ENCODE peak calls at places on chromosomes 12 and 14, in nine cellular contexts. O is A549, B is heart left ventricle, F is ovary, U is spleen, P is tibial nerve, V is transverse colon, C is Peyer's patch, R is HCT116. L is an unnamed sample.

GRCh38 chr12:109394891-109395290 is 47.2 kb downstream of the MYO1H start:
- DNase-seq in O (no peak), B (no peak), F (no peak), U (no peak), P (no peak), V (no peak), C (no peak), R (no peak), L (no peak)

GRCh38 chr12:94725375-94726168 is 75.2 kb upstream of the TMCC3 start:
- DNase-seq in O (peak; percentile 66), B (no peak), F (no peak), U (no peak), P (no peak), V (peak; percentile 23), C (peak; percentile 58), R (peak; percentile 38), L (peak; percentile 13)

GRCh38 chr12:1474059-1474537 is 120.3 kb downstream of the FBXL14 start:
- DNase-seq in O (peak; percentile 30), B (no peak), F (no peak), U (no peak), P (no peak), V (no peak), C (no peak), R (peak; percentile 65), L (no peak)

GRCh38 chr14:29215853-29216252 is 449.3 kb downstream of the FOXG1 start:
- DNase-seq in O (no peak), B (no peak), F (no peak), U (no peak), P (no peak), V (no peak), C (no peak), R (no peak), L (no peak)

GRCh38 chr12:102480401-102480800 is at the start of gene IGF1:
- DNase-seq in O (no peak), B (no peak), F (no peak), U (no peak), P (no peak), V (no peak), C (no peak), R (no peak), L (no peak)

GRCh38 chr14:61145903-61146411 is 135.2 kb downstream of the TMEM30B start:
- DNase-seq in O (no peak), B (no peak), F (no peak), U (no peak), P (no peak), V (no peak), C (no peak), R (no peak), L (peak; percentile 63)

GRCh38 chr14:48325486-48325885 is 650.1 kb upstream of the MDGA2 start:
- DNase-seq in O (no peak), B (no peak), F (no peak), U (no peak), P (no peak), V (no peak), C (no peak), R (no peak), L (no peak)

GRCh38 chr12:98678946-98679610 is 34.0 kb downstream of the APAF1 start:
- DNase-seq in O (no peak), B (no peak), F (no peak), U (no peak), P (no peak), V (no peak), C (no peak), R (no peak), L (no peak)

GRCh38 chr12:112537710-112538396 is 119.1 kb downstream of the PTPN11 start:
- DNase-seq in O (peak; percentile 23), B (no peak), F (no peak), U (no peak), P (no peak), V (no peak), C (no peak), R (peak; percentile 26), L (no peak)

GRCh38 chr12:120267736-120268135 is 2.2 kb upstream of the PXN start:
- DNase-seq in O (no peak), B (no peak), F (no peak), U (no peak), P (no peak), V (peak; percentile 17), C (no peak), R (no peak), L (no peak)

GRCh38 chr14:99388286-99388685 is 92.4 kb downstream of the SETD3 start:
- DNase-seq in O (no peak), B (no peak), F (no peak), U (no peak), P (no peak), V (no peak), C (no peak), R (no peak), L (no peak)

GRCh38 chr14:24256960-24257359 is 6.0 kb downstream of the TGM1 start:
- DNase-seq in O (no peak), B (no peak), F (no peak), U (peak; percentile 66), P (no peak), V (no peak), C (no peak), R (no peak), L (no peak)

GRCh38 chr14:102795060-102795925 is 18.0 kb downstream of the TRAF3 start:
- DNase-seq in O (peak; percentile 76), B (peak; percentile 31), F (no peak), U (no peak), P (peak; percentile 36), V (peak; percentile 70), C (peak; percentile 80), R (no peak), L (peak; percentile 63)

GRCh38 chr12:14099994-14100393 is 118.6 kb upstream of the GRIN2B start:
- DNase-seq in O (no peak), B (no peak), F (no peak), U (no peak), P (no peak), V (no peak), C (no peak), R (no peak), L (no peak)

GRCh38 chr12:119630223-119630781 is 36.7 kb downstream of the TMEM233 start:
- DNase-seq in O (no peak), B (no peak), F (no peak), U (no peak), P (no peak), V (no peak), C (no peak), R (no peak), L (no peak)

GRCh38 chr12:56193025-56193578 is 3.8 kb upstream of the SMARCC2 start:
- DNase-seq in O (peak; percentile 91), B (peak; percentile 75), F (peak; percentile 69), U (no peak), P (peak; percentile 68), V (peak; percentile 84), C (peak; percentile 94), R (peak; percentile 80), L (peak; percentile 85)

GRCh38 chr12:62848418-62848817 is 86.5 kb downstream of the PPM1H start:
- DNase-seq in O (peak; percentile 57), B (no peak), F (no peak), U (no peak), P (no peak), V (no peak), C (no peak), R (peak; percentile 24), L (no peak)

GRCh38 chr14:52011557-52011956 is 22.2 kb downstream of the RTRAF start:
- DNase-seq in O (no peak), B (no peak), F (no peak), U (no peak), P (no peak), V (no peak), C (no peak), R (no peak), L (no peak)

DNA sequence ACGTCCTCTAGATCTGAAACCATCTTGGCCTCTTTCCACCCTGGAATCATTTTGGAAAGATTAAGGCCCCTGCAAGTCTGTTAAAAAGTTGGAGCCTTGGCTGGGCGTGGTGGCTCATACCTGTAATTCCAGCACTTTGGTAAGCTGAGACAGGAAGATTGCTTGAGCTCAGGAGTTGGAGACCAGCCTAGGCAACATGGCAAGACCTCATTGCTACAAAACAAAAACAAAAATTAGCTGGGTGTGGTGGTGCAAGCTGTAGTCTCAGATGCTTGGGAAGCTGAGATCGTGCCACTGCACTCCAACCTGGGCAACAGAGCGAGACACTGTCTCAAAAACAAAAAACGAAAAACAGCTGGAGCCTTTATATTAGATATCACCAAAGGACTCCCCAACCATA is 10.9 kb upstream of the ABCD4 start:
- DNase-seq in O (no peak), B (no peak), F (no peak), U (no peak), P (no peak), V (no peak), C (no peak), R (no peak), L (no peak)
- H3K4me1 ChIP-seq in O (no peaks in the 10 kb centered on the region), B (no peaks in the 10 kb centered on the region), F (no peaks in the 10 kb centered on the region), U (no peaks in the 10 kb centered on the region), P (no peaks in the 10 kb centered on the region), V (no peaks in the 10 kb centered on the region), C (no peaks in the 10 kb centered on the region), R (peaks cover 6% of the 10 kb centered on the region), L (no peaks in the 10 kb centered on the region)

DNA sequence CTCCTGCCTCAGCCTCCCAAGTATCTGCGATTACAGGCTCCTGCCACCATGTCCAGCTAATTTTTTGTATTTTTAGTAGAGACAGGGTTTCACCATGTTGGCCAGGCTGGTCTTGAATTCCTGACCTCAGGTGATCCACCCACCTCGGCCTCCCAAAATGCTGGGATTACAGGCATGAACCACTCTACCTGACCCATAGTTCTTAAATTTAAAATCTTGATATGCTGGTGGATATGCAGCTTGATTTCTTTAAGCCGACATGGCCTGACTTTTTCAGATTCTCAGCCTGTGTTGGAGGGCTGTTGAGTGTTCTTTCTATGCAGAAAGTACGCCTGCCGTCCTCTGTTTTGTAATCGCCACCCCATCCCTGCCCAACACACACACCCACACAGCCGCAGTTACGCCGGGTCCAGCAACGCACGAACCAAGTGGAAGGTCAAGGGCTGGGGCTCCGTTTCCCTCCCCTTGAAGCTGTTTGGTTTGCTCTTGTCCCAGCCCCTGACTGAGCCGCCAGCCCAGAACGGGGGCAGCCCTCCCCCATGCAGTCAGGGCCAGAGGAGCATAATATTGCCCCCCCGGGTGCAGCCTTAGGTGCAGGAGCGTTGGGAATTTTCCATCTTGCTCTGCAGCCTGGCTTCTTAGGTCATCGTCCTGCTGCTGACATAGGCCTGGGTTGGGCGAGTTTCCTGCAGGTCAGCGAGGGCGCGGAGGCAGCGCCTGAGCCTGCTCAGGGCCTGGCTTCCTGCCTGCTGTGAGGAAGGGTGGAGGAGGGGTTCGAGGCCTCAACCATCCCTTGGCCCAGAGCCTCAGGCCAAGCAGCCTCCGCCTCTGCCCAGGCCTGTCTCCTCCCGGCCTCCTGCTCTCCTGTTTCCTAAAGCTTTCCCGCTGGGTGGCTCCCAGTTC is 44.2 kb downstream of the PSMA6 start:
- DNase-seq in O (peak; percentile 98), B (peak; percentile 95), F (peak; percentile 99), U (peak; percentile 92), P (peak; percentile 91), V (peak; percentile 92), C (peak; percentile 93), R (no peak), L (peak; percentile 58)
- TF ChIP-seq POLR2A in O (no peak), B (peak; percentile 56), F (peak; percentile 45), U (no peak), P (peak; percentile 78), V (peak; percentile 40), C (no peak), R (no peak), L (no peak)

GRCh38 chr12:29710104-29710503 is 73.6 kb downstream of the TMTC1 start:
- DNase-seq in O (no peak), B (peak; percentile 49), F (no peak), U (no peak), P (no peak), V (no peak), C (no peak), R (no peak), L (no peak)
- H3K4me1 ChIP-seq in O (no peaks in the 10 kb centered on the region), B (peaks cover 12% of the 10 kb centered on the region), F (peaks cover 4% of the 10 kb centered on the region), U (peaks cover 6% of the 10 kb centered on the region), P (peaks cover 57% of the 10 kb centered on the region), V (no peaks in the 10 kb centered on the region), C (no peaks in the 10 kb centered on the region), R (no peaks in the 10 kb centered on the region), L (no peaks in the 10 kb centered on the region)

GRCh38 chr12:31659087-31659942 is at the start of gene ETFBKMT:
- DNase-seq in O (peak; percentile 96), B (peak; percentile 87), F (peak; percentile 82), U (peak; percentile 97), P (peak; percentile 65), V (peak; percentile 93), C (peak; percentile 97), R (peak; percentile 93), L (peak; percentile 89)
- TF ChIP-seq POLR2A in O (peak; percentile 27), B (peak; percentile 32), F (peak; percentile 65), U (no peak), P (peak; percentile 42), V (peak; percentile 67), C (peak; percentile 39), R (peak; percentile 73), L (peak; percentile 47)